ENCODE peak calls at places on chromosomes 3 and 15, in five cellular contexts. One of them, this sample, is unnamed.

GRCh38 chr3:17302774-17303173 is 418.0 kb downstream of the PLCL2 start:
- DNase-seq in HL-60: no peak
- DNase-seq in GM12878: no peak
- DNase-seq in heart right ventricle: no peak
- DNase-seq in left lung: no peak
- DNase-seq in this sample: no peak

GRCh38 chr3:148955544-148956346 is 35.6 kb upstream of the GYG1 start:
- DNase-seq in HL-60: peak; percentile 42
- DNase-seq in GM12878: no peak
- DNase-seq in heart right ventricle: peak; percentile 72
- DNase-seq in left lung: no peak
- DNase-seq in this sample: peak; percentile 51

GRCh38 chr3:47799733-47800132 is 3.2 kb upstream of the DHX30 start:
- DNase-seq in HL-60: no peak
- DNase-seq in GM12878: no peak
- DNase-seq in heart right ventricle: no peak
- DNase-seq in left lung: no peak
- DNase-seq in this sample: no peak

GRCh38 chr3:7226393-7226792 is 365.5 kb downstream of the GRM7 start:
- DNase-seq in HL-60: no peak
- DNase-seq in GM12878: no peak
- DNase-seq in heart right ventricle: no peak
- DNase-seq in left lung: no peak
- DNase-seq in this sample: no peak

GRCh38 chr15:58462547-58462946 is 30.8 kb downstream of the LIPC start:
- DNase-seq in HL-60: no peak
- DNase-seq in GM12878: no peak
- DNase-seq in heart right ventricle: no peak
- DNase-seq in left lung: peak; percentile 79
- DNase-seq in this sample: no peak

GRCh38 chr3:146884291-146884690 is 279.1 kb upstream of the PLSCR5 start:
- DNase-seq in HL-60: no peak
- DNase-seq in GM12878: no peak
- DNase-seq in heart right ventricle: no peak
- DNase-seq in left lung: no peak
- DNase-seq in this sample: no peak

GRCh38 chr3:120795959-120796358 is 53.4 kb downstream of the GTF2E1 start:
- DNase-seq in HL-60: no peak
- DNase-seq in GM12878: no peak
- DNase-seq in heart right ventricle: no peak
- DNase-seq in left lung: no peak
- DNase-seq in this sample: no peak

GRCh38 chr3:107806021-107806420 is 283.3 kb downstream of the BBX start:
- DNase-seq in HL-60: no peak
- DNase-seq in GM12878: no peak
- DNase-seq in heart right ventricle: no peak
- DNase-seq in left lung: no peak
- DNase-seq in this sample: no peak

GRCh38 chr15:52103217-52104207 is 9.1 kb downstream of the BCL2L10 start:
- DNase-seq in HL-60: no peak
- DNase-seq in GM12878: peak; percentile 94
- DNase-seq in heart right ventricle: no peak
- DNase-seq in left lung: no peak
- DNase-seq in this sample: no peak

GRCh38 chr3:23806322-23807160 is 786 bp downstream of the UBE2E1 start:
- DNase-seq in HL-60: no peak
- DNase-seq in GM12878: no peak
- DNase-seq in heart right ventricle: peak; percentile 41
- DNase-seq in left lung: peak; percentile 85
- DNase-seq in this sample: peak; percentile 13

GRCh38 chr15:59278120-59278519 is 71.5 kb downstream of the LDHAL6B start:
- DNase-seq in HL-60: no peak
- DNase-seq in GM12878: no peak
- DNase-seq in heart right ventricle: no peak
- DNase-seq in left lung: no peak
- DNase-seq in this sample: no peak

GRCh38 chr3:12999147-13000140 is 73.8 kb downstream of the IQSEC1 start:
- DNase-seq in HL-60: peak; percentile 95
- DNase-seq in GM12878: no peak
- DNase-seq in heart right ventricle: peak; percentile 89
- DNase-seq in left lung: peak; percentile 96
- DNase-seq in this sample: no peak

GRCh38 chr3:43729707-43730399 is 39.1 kb downstream of the ABHD5 start:
- DNase-seq in HL-60: no peak
- DNase-seq in GM12878: no peak
- DNase-seq in heart right ventricle: no peak
- DNase-seq in left lung: no peak
- DNase-seq in this sample: no peak

GRCh38 chr3:64848822-64849221 is 161.0 kb upstream of the ADAMTS9 start:
- DNase-seq in HL-60: no peak
- DNase-seq in GM12878: no peak
- DNase-seq in heart right ventricle: no peak
- DNase-seq in left lung: no peak
- DNase-seq in this sample: no peak

GRCh38 chr3:56822501-56822900 is 20.8 kb upstream of the ARHGEF3 start:
- DNase-seq in HL-60: no peak
- DNase-seq in GM12878: no peak
- DNase-seq in heart right ventricle: no peak
- DNase-seq in left lung: no peak
- DNase-seq in this sample: no peak

GRCh38 chr3:56825579-56826438 is 24.1 kb upstream of the ARHGEF3 start:
- DNase-seq in HL-60: no peak
- DNase-seq in GM12878: no peak
- DNase-seq in heart right ventricle: no peak
- DNase-seq in left lung: no peak
- DNase-seq in this sample: no peak

GRCh38 chr3:56823984-56824703 is 22.4 kb upstream of the ARHGEF3 start:
- DNase-seq in HL-60: no peak
- DNase-seq in GM12878: no peak
- DNase-seq in heart right ventricle: no peak
- DNase-seq in left lung: no peak
- DNase-seq in this sample: no peak

GRCh38 chr3:56826831-56827722 is 25.3 kb upstream of the ARHGEF3 start:
- DNase-seq in HL-60: no peak
- DNase-seq in GM12878: no peak
- DNase-seq in heart right ventricle: no peak
- DNase-seq in left lung: no peak
- DNase-seq in this sample: no peak

DNA sequence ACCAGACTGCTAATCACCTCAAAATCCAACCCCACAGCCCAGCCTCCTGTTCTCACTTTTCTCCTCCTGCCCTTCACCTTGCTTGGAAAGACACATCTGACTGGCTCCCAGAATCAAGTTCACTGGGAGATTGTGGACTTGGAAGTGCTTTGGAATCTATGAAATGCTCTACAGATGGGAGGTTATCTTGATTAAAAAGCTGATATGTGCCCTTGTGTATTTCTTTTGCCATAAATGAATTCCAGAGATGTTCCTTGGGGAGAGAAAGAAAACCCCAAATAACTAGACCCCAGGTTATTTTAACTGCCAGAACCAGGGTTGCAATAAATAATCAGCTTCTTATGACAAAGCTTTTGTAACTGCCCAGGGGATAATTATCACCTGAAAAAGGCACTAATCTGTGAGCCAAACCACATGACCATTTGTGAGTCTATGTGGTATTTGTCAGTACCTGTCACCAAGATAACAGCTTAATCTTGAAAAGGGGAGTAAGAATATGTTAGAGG is 21.7 kb upstream of the ARHGEF3 start:
- DNase-seq in HL-60: no peak
- DNase-seq in GM12878: no peak
- DNase-seq in heart right ventricle: no peak
- DNase-seq in left lung: no peak
- DNase-seq in this sample: no peak
- H3K27ac ChIP-seq in HL-60: no peak overlapping the region
- H3K27ac ChIP-seq in GM12878: no peak overlapping the region
- H3K27ac ChIP-seq in heart right ventricle: no peak overlapping the region
- H3K27ac ChIP-seq in left lung: no peak overlapping the region
- H3K27ac ChIP-seq in this sample: no peak overlapping the region

GRCh38 chr15:37106490-37107001 is 6.2 kb upstream of the MEIS2 start:
- DNase-seq in HL-60: peak; percentile 19
- DNase-seq in GM12878: no peak
- DNase-seq in heart right ventricle: peak; percentile 63
- DNase-seq in left lung: no peak
- DNase-seq in this sample: no peak
- H3K4me3 ChIP-seq in HL-60: no peak overlapping the region
- H3K4me3 ChIP-seq in GM12878: no peak overlapping the region
- H3K4me3 ChIP-seq in heart right ventricle: peak overlapping the region; percentile 48
- H3K4me3 ChIP-seq in left lung: peak overlapping the region; percentile 7
- H3K4me3 ChIP-seq in this sample: no peak overlapping the region

GRCh38 chr3:126274735-126275734 is 82.2 kb downstream of the KLF15 start:
- DNase-seq in HL-60: peak; percentile 49
- DNase-seq in GM12878: no peak
- DNase-seq in heart right ventricle: no peak
- DNase-seq in left lung: no peak
- DNase-seq in this sample: no peak
- H3K27ac ChIP-seq in HL-60: peak overlapping the region; percentile 64
- H3K27ac ChIP-seq in GM12878: no peak overlapping the region
- H3K27ac ChIP-seq in heart right ventricle: no peak overlapping the region
- H3K27ac ChIP-seq in left lung: peak overlapping the region; percentile 40
- H3K27ac ChIP-seq in this sample: no peak overlapping the region

GRCh38 chr3:37986479-37987314 is 3.9 kb upstream of the VILL start:
- DNase-seq in HL-60: no peak
- DNase-seq in GM12878: no peak
- DNase-seq in heart right ventricle: no peak
- DNase-seq in left lung: peak; percentile 81
- DNase-seq in this sample: no peak

GRCh38 chr3:37985637-37986320 is 4.8 kb upstream of the VILL start:
- DNase-seq in HL-60: no peak
- DNase-seq in GM12878: no peak
- DNase-seq in heart right ventricle: peak; percentile 42
- DNase-seq in left lung: no peak
- DNase-seq in this sample: no peak

GRCh38 chr3:37984051-37984450 is 6.5 kb upstream of the VILL start:
- DNase-seq in HL-60: no peak
- DNase-seq in GM12878: no peak
- DNase-seq in heart right ventricle: no peak
- DNase-seq in left lung: no peak
- DNase-seq in this sample: no peak

GRCh38 chr3:37982351-37982750 is 8.2 kb upstream of the VILL start:
- DNase-seq in HL-60: no peak
- DNase-seq in GM12878: no peak
- DNase-seq in heart right ventricle: no peak
- DNase-seq in left lung: no peak
- DNase-seq in this sample: no peak

GRCh38 chr3:37984596-37984995 is 6.0 kb upstream of the VILL start:
- DNase-seq in HL-60: no peak
- DNase-seq in GM12878: no peak
- DNase-seq in heart right ventricle: no peak
- DNase-seq in left lung: no peak
- DNase-seq in this sample: no peak
- H3K4me3 ChIP-seq in HL-60: no peak overlapping the region
- H3K4me3 ChIP-seq in GM12878: no peak overlapping the region
- H3K4me3 ChIP-seq in heart right ventricle: no peak overlapping the region
- H3K4me3 ChIP-seq in left lung: no peak overlapping the region
- H3K4me3 ChIP-seq in this sample: no peak overlapping the region

DNA sequence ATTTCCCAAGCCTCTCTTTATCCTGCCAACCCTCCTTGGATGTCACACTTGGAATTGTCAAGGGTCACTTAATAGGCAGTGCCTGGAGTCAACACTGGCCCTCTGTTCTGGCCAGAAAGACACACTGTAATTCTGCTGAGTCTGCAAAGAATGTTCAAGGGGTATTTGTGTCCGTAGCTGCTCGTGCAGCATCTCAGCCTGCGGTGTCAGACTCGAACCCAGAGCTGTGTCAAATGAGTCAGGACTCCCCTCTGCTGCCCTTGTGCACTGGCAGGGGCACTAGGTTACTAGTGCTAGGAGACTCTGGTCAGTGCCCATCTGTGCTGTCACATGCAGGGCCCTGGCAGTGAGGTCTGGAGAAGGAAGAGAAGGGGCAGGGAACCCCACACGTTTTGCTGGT is 795 bp upstream of the AHSG start:
- DNase-seq in HL-60: no peak
- DNase-seq in GM12878: no peak
- DNase-seq in heart right ventricle: no peak
- DNase-seq in left lung: no peak
- DNase-seq in this sample: no peak
- H3K27ac ChIP-seq in HL-60: no peak overlapping the region
- H3K27ac ChIP-seq in GM12878: no peak overlapping the region
- H3K27ac ChIP-seq in heart right ventricle: no peak overlapping the region
- H3K27ac ChIP-seq in left lung: no peak overlapping the region
- H3K27ac ChIP-seq in this sample: no peak overlapping the region

GRCh38 chr3:51024121-51024520 is 349.4 kb downstream of the DOCK3 start:
- DNase-seq in HL-60: no peak
- DNase-seq in GM12878: no peak
- DNase-seq in heart right ventricle: no peak
- DNase-seq in left lung: no peak
- DNase-seq in this sample: no peak
- H3K4me3 ChIP-seq in HL-60: no peak overlapping the region
- H3K4me3 ChIP-seq in GM12878: no peak overlapping the region
- H3K4me3 ChIP-seq in heart right ventricle: no peak overlapping the region
- H3K4me3 ChIP-seq in left lung: no peak overlapping the region
- H3K4me3 ChIP-seq in this sample: peak overlapping the region; percentile 39

This sample was measured in CD8-positive, alpha-beta memory T cell.